ENCODE peak calls at places on chromosomes 13 and 19, in five cellular contexts. E is psoas muscle, H is DND-41, A is HCT116, L is NCI-H1105. K is an unnamed sample.

GRCh38 chr13:26185720-26186119 is 36.4 kb downstream of the RNF6 start:
- DNase-seq in E (no peak), H (no peak), L (no peak), A (no peak), K (no peak)

GRCh38 chr19:16566161-16566560 is 6.1 kb downstream of the SLC35E1 start:
- DNase-seq in E (no peak), H (peak), A (no peak), L (no peak), K (no peak)

GRCh38 chr13:30576528-30576927 is 41.2 kb upstream of the USPL1 start:
- DNase-seq in A (no peak), E (no peak), L (peak), H (peak), K (no peak)

GRCh38 chr13:44335463-44335862 is 38.2 kb upstream of the SERP2 start:
- DNase-seq in H (no peak), A (no peak), L (no peak), E (no peak), K (no peak)

GRCh38 chr19:48206402-48207093 is 36.1 kb downstream of the ZSWIM9 start:
- DNase-seq in H (no peak), E (no peak), L (no peak), A (no peak), K (no peak)

GRCh38 chr19:1663854-1664253 is 11.4 kb upstream of the TCF3 start:
- DNase-seq in A (no peak), L (no peak), H (no peak), E (no peak), K (no peak)

GRCh38 chr13:44181938-44182337 is 191.7 kb upstream of the SERP2 start:
- DNase-seq in E (no peak), H (no peak), A (no peak), L (no peak), K (no peak)

GRCh38 chr13:95603887-95604533 is 40.5 kb downstream of the DZIP1 start:
- DNase-seq in L (peak), E (no peak), H (no peak), A (no peak), K (peak)

GRCh38 chr13:88800505-88800904 is 1129.3 kb downstream of the SLITRK5 start:
- DNase-seq in H (no peak), A (no peak), L (no peak), E (no peak), K (no peak)

GRCh38 chr19:37505958-37506386 is 767 bp upstream of the ZNF793 start:
- DNase-seq in L (peak), H (no peak), A (no peak), E (no peak), K (no peak)

GRCh38 chr13:50829226-50829625 is 14.3 kb downstream of the DLEU7 start:
- DNase-seq in A (no peak), L (no peak), H (no peak), E (no peak), K (no peak)

GRCh38 chr13:25886438-25887214 is 165.2 kb downstream of the SHISA2 start:
- DNase-seq in A (no peak), H (no peak), E (no peak), L (no peak), K (no peak)

GRCh38 chr19:46674416-46675178 is 13.6 kb upstream of the DACT3 start:
- DNase-seq in H (peak), A (peak), L (no peak), E (no peak), K (peak)

GRCh38 chr13:61777902-61778301 is 362.3 kb upstream of the PCDH20 start:
- DNase-seq in A (no peak), L (no peak), H (no peak), E (no peak), K (no peak)

GRCh38 chr19:11166281-11167142 is 10.9 kb upstream of the SPC24 start:
- DNase-seq in E (peak), L (no peak), A (no peak), H (no peak), K (no peak)

GRCh38 chr13:99015606-99016520 is 38.0 kb upstream of the DOCK9 start:
- DNase-seq in H (peak), A (no peak), E (no peak), L (no peak), K (no peak)

GRCh38 chr13:66835040-66835628 is 395.0 kb downstream of the PCDH9 start:
- DNase-seq in H (no peak), E (peak), A (no peak), L (peak), K (peak)

GRCh38 chr19:40503300-40503699 is 36.5 kb downstream of the SPTBN4 start:
- DNase-seq in L (peak), E (no peak), A (no peak), H (peak), K (no peak)

GRCh38 chr13:101512650-101513049 is 60.2 kb downstream of the ITGBL1 start:
- DNase-seq in E (no peak), A (no peak), H (no peak), L (no peak), K (no peak)

GRCh38 chr13:64579331-64579730 is 2650.8 kb downstream of the PCDH9 start:
- DNase-seq in E (no peak), L (no peak), H (no peak), A (no peak), K (no peak)

K was measured in NCI-H2029 treated with DMSO at 0.1 percent for 48 hours.